ENCODE peak calls at places on chromosomes 5 and 9, in five cellular contexts. O, X, N, B and I are unnamed samples.

GRCh38 chr5:168685566-168685965 is 106.4 kb upstream of the PANK3 start:
- DNase-seq in B (no peak), X (no peak), O (no peak), N (no peak), I (no peak)

GRCh38 chr5:127549551-127549950 is 32.1 kb downstream of the PRRC1 start:
- DNase-seq in N (no peak), B (no peak), X (no peak), O (no peak), I (no peak)

GRCh38 chr5:100644206-100644605 is 109.0 kb downstream of the FAM174A start:
- DNase-seq in N (no peak), O (no peak), B (no peak), X (no peak), I (no peak)

GRCh38 chr5:18742830-18743229 is 1108.6 kb downstream of the TAF11L14 start:
- DNase-seq in N (no peak), X (no peak), B (no peak), O (no peak), I (no peak)

GRCh38 chr5:142014911-142015584 is 2.2 kb upstream of the GNPDA1 start:
- DNase-seq in O (peak; percentile 81), B (peak; percentile 62), N (no peak), X (peak; percentile 52), I (peak; percentile 51)

GRCh38 chr5:50352390-50352789 is 88.7 kb downstream of the EMB start:
- DNase-seq in X (no peak), B (no peak), N (no peak), O (peak; percentile 20), I (no peak)

GRCh38 chr5:154517181-154517580 is 39.2 kb upstream of the HAND1 start:
- DNase-seq in X (no peak), O (no peak), N (no peak), B (no peak), I (no peak)

GRCh38 chr9:126693428-126693931 is 79.8 kb downstream of the LMX1B start:
- DNase-seq in N (peak; percentile 58), O (no peak), X (no peak), B (no peak), I (peak; percentile 5)

GRCh38 chr9:83047839-83048775 is 14.8 kb downstream of the RASEF start:
- DNase-seq in B (peak; percentile 59), O (no peak), X (no peak), N (no peak), I (no peak)

GRCh38 chr5:108418172-108418571 is 36.3 kb upstream of the FBXL17 start:
- DNase-seq in X (no peak), B (no peak), N (peak; percentile 56), O (no peak), I (no peak)

GRCh38 chr5:151647320-151647861 is 39.3 kb downstream of the SPARC start:
- DNase-seq in N (no peak), O (no peak), X (no peak), B (no peak), I (no peak)

GRCh38 chr5:53820119-53820801 is 259.8 kb downstream of the NDUFS4 start:
- DNase-seq in N (no peak), O (no peak), X (no peak), B (no peak), I (no peak)

GRCh38 chr9:86175743-86176456 is 76.5 kb upstream of the GOLM1 start:
- DNase-seq in N (no peak), X (no peak), B (no peak), O (no peak), I (no peak)

GRCh38 chr9:134661299-134661698 is 19.7 kb downstream of the COL5A1 start:
- DNase-seq in N (peak; percentile 70), X (no peak), B (no peak), O (no peak), I (no peak)

GRCh38 chr9:117278020-117278419 is 136.8 kb downstream of the ASTN2 start:
- DNase-seq in N (no peak), B (no peak), X (no peak), O (no peak), I (no peak)

GRCh38 chr5:60961685-60962084 is 16.7 kb downstream of the NDUFAF2 start:
- DNase-seq in B (peak; percentile 61), O (no peak), X (peak; percentile 10), N (no peak), I (no peak)

GRCh38 chr5:126028336-126028735 is 394.9 kb upstream of the GRAMD2B start:
- DNase-seq in X (no peak), N (no peak), O (no peak), B (no peak), I (no peak)

GRCh38 chr5:124370601-124371000 is 375.8 kb downstream of the ZNF608 start:
- DNase-seq in O (no peak), N (no peak), B (no peak), X (no peak), I (no peak)

GRCh38 chr9:110123364-110124095 is 84.4 kb downstream of the C9orf152 start:
- DNase-seq in X (no peak), O (no peak), B (peak; percentile 81), N (no peak), I (no peak)

GRCh38 chr9:109845178-109845577 is 65.2 kb downstream of the PALM2AKAP2 start:
- DNase-seq in N (no peak), O (no peak), B (no peak), X (no peak), I (no peak)

GRCh38 chr9:128882677-128883590 is 1.0 kb downstream of the LRRC8A start:
- DNase-seq in N (no peak), X (peak; percentile 39), O (no peak), B (no peak), I (no peak)

GRCh38 chr5:160188151-160188967 is 40.9 kb upstream of the FABP6 start:
- DNase-seq in B (peak; percentile 82), X (peak; percentile 83), O (peak; percentile 96), N (peak; percentile 75), I (no peak)

GRCh38 chr9:1612886-1613285 is 402.3 kb upstream of the SMARCA2 start:
- DNase-seq in O (no peak), X (no peak), B (no peak), N (no peak), I (no peak)

GRCh38 chr5:40397976-40398375 is 281.7 kb upstream of the PTGER4 start:
- DNase-seq in N (no peak), O (no peak), B (no peak), X (no peak), I (no peak)

GRCh38 chr5:104370523-104370922 is 807.9 kb upstream of the NUDT12 start:
- DNase-seq in O (no peak), B (no peak), X (no peak), N (no peak), I (no peak)

GRCh38 chr5:88674262-88675158 is 208.5 kb downstream of the MEF2C start:
- DNase-seq in N (no peak), O (peak; percentile 77), B (no peak), X (peak; percentile 62), I (no peak)

GRCh38 chr9:104864675-104865104 is 63.3 kb downstream of the ABCA1 start:
- DNase-seq in N (no peak), X (peak; percentile 9), O (no peak), B (peak; percentile 98), I (no peak)

GRCh38 chr5:17395106-17395505 is 102.9 kb upstream of the TAF11L2 start:
- DNase-seq in B (no peak), X (no peak), O (no peak), N (no peak), I (no peak)

GRCh38 chr5:78824826-78825225 is 160.3 kb downstream of the ARSB start:
- DNase-seq in X (no peak), B (peak; percentile 38), O (no peak), N (no peak), I (no peak)

GRCh38 chr9:4116708-4117460 is 183.0 kb downstream of the GLIS3 start:
- DNase-seq in B (no peak), O (no peak), N (no peak), X (no peak), I (no peak)
- H3K4me1 ChIP-seq in B (peaks cover 14% of the 10 kb centered on the region), O (no peaks in the 10 kb centered on the region), N (no peaks in the 10 kb centered on the region), X (peaks cover 6% of the 10 kb centered on the region), I (no peaks in the 10 kb centered on the region)

DNA sequence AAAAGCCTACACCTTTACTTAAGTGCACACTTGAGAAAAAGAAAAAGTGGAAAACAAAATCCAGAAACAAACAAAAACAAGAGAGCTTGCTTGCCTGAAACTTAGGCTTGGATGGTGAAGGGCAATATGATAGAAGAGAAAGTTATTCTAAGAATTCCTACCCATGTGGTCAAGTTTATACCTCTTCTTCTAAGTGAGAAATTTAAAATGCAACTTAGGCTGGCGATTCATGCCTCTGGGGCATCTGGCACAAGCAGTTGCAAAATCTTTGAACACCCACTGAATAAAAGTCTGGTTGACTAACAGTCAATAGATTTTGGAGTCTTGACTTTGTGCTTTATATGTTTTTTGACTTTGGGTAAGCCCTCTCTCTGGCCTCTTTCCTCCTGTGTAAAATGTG is 239.6 kb downstream of the KDM4C start:
- DNase-seq in N (no peak), O (no peak), B (peak; percentile 2), X (no peak), I (no peak)
- H3K4me3 ChIP-seq in N (no peak overlapping the region), O (no peak overlapping the region), B (no peak overlapping the region), X (no peak overlapping the region), I (no peak overlapping the region)

DNA sequence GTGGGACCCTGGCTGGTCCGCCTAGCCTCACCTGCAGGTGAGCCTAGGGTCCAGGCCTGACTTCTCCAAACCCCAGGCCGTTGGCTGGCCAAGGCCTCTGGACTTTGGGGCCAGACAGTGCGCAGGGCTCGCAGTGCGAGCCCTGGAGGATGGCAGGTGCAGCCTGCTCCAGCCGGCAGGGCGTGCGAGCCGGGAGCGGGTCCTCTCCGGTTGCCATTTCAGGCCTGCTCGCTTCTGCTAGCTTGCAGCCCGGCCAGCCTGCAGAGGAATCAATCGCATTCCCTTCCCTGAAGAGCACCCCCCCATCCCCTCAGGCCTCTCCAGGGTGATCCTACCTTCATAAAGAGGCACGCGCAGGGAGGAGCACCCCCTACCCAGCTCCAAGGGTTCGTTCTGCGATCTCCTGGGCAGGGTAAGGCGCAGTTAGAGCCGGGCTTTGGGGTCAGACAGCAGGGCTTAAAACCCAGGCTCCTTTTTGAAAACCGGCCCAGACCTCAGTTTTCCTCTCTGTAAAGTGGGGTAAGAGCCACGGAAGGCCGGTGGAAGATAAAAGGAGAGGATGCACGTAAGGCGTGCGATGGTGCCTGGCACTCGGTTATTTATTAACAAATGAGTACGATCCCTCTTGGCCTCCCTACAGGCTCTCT is 6.2 kb downstream of the BARHL1 start:
- DNase-seq in N (no peak), O (peak; percentile 68), B (no peak), X (no peak), I (no peak)
- H3K27me3 ChIP-seq in N (peaks cover 89% of the 10 kb centered on the region), O (peaks cover 100% of the 10 kb centered on the region), B (peaks cover 84% of the 10 kb centered on the region), X (peaks cover 77% of the 10 kb centered on the region), I (peaks cover 59% of the 10 kb centered on the region)

DNA sequence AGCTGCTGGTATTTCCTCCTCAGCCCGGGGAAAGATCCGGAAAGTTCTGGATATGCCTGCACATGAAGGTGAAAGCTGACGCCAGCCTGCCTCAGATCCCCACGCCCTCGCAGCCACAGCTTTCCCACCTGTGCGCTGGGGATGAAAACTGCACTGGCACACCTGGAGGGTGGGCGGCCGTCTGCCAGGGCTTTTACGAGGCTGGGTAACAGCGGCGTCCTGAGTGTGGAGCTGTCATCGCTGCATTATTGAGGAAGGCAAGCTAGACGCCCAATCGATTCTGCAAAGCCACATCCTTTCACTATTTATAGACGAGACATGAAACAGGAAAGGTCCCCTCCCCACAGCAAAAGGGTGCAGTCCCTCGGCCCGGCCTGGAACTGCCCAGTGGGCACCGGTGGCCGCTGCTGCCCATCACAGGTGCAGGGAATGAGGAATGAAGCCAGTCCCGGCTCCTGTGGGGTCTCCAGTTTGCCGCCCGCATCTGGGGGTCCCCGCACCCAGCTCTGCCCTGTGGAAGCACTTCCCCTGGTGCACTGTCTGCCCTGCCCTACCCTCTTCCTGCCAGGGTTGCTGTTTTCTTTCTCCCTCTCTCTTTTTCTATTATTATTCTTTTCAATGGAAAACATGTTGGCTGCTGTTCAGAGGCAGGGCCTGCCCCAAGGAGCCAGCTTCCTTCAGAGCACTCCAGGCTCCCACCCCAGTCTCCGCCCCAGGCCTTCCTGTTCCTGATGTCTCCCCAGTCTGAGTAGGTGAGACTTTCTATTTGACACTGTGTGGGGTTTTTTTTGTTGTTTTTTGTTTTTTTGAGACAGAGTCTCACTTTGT is 7.0 kb downstream of the NOTCH1 start:
- DNase-seq in O (no peak), B (no peak), X (no peak), N (no peak), I (no peak)
- H3K4me1 ChIP-seq in O (no peaks in the 10 kb centered on the region), B (peaks cover 3% of the 10 kb centered on the region), X (peaks cover 32% of the 10 kb centered on the region), N (no peaks in the 10 kb centered on the region), I (peaks cover under 1% of the 10 kb centered on the region)